ENCODE peak calls at places on chromosomes 1 and 21, in eight cellular contexts. V, A, I, P, G, H, F and B are unnamed samples.

GRCh38 chr1:182206628-182207239 is 145.2 kb upstream of the ZNF648 start:
- DNase-seq in V (peak; percentile 42), A (no peak), I (no peak), P (peak; percentile 89), G (no peak), H (no peak), F (no peak), B (no peak)

GRCh38 chr1:216310776-216311175 is 112.5 kb downstream of the USH2A start:
- DNase-seq in V (no peak), A (peak; percentile 10), I (no peak), P (no peak), G (peak; percentile 1), H (peak; percentile 6), F (peak; percentile 65), B (peak; percentile 85)

GRCh38 chr1:14340244-14340800 is 258.2 kb upstream of the KAZN start:
- DNase-seq in V (no peak), A (no peak), I (no peak), P (no peak), G (no peak), H (no peak), F (no peak), B (no peak)

GRCh38 chr1:167936930-167937708 is at the start of gene MPC2:
- DNase-seq in V (peak; percentile 68), A (peak; percentile 80), I (no peak), P (peak; percentile 83), G (peak; percentile 59), H (peak; percentile 60), F (peak; percentile 77), B (peak; percentile 80)

GRCh38 chr1:62131093-62131725 is 63.4 kb upstream of the L1TD1 start:
- DNase-seq in V (no peak), A (peak; percentile 77), I (no peak), P (no peak), G (no peak), H (peak; percentile 74), F (peak; percentile 58), B (peak; percentile 87)

GRCh38 chr21:44527156-44527982 is 12.6 kb downstream of the KRTAP10-1 start:
- DNase-seq in V (no peak), A (no peak), I (no peak), P (peak; percentile 27), G (no peak), H (no peak), F (no peak), B (no peak)

GRCh38 chr1:33382651-33383415 is 48.1 kb downstream of the PHC2 start:
- DNase-seq in V (no peak), A (no peak), I (no peak), P (no peak), G (peak; percentile 83), H (no peak), F (no peak), B (no peak)

GRCh38 chr1:93143136-93143535 is 37.1 kb downstream of the TMED5 start:
- DNase-seq in V (no peak), A (no peak), I (no peak), P (no peak), G (no peak), H (no peak), F (no peak), B (no peak)

GRCh38 chr1:162062542-162063015 is 6.9 kb upstream of the NOS1AP start:
- DNase-seq in V (peak; percentile 19), A (no peak), I (no peak), P (no peak), G (no peak), H (peak; percentile 23), F (no peak), B (no peak)